ENCODE peak calls at places on chromosomes 16 and 17, in four cellular contexts. Z, I, V and B are unnamed samples.

GRCh38 chr17:67161573-67161972 is 83.4 kb downstream of the HELZ start:
- DNase-seq in V (no peak), I (no peak), Z (no peak), B (no peak)

GRCh38 chr17:10050597-10051101 is 145.6 kb upstream of the RCVRN start:
- DNase-seq in Z (no peak), V (no peak), I (no peak), B (no peak)

GRCh38 chr17:16428098-16428882 is 12.9 kb downstream of the TRPV2 start:
- DNase-seq in I (no peak), Z (peak; percentile 67), V (no peak), B (no peak)

GRCh38 chr17:58960068-58960467 is 146.6 kb downstream of the TRIM37 start:
- DNase-seq in I (peak; percentile 68), V (no peak), Z (no peak), B (peak; percentile 78)

GRCh38 chr17:44502598-44503079 is 567 bp downstream of the GPATCH8 start:
- DNase-seq in Z (no peak), I (no peak), V (no peak), B (peak; percentile 15)

GRCh38 chr17:7380855-7381683 is at the start of gene TNK1:
- DNase-seq in I (no peak), V (no peak), Z (peak; percentile 87), B (no peak)

GRCh38 chr17:70558821-70559220 is 389.5 kb downstream of the KCNJ2 start:
- DNase-seq in Z (no peak), V (no peak), I (no peak), B (no peak)

GRCh38 chr16:81634380-81635121 is 144.5 kb upstream of the PLCG2 start:
- DNase-seq in V (no peak), I (peak; percentile 53), Z (no peak), B (peak; percentile 84)

GRCh38 chr17:71790791-71791190 is 330.0 kb upstream of the SOX9 start:
- DNase-seq in Z (no peak), V (no peak), I (peak; percentile 9), B (peak; percentile 29)

GRCh38 chr17:3929181-3929580 is 12.9 kb upstream of the P2RX1 start:
- DNase-seq in Z (no peak), I (no peak), V (no peak), B (no peak)

GRCh38 chr16:14629612-14629918 is 495 bp downstream of the PARN start:
- DNase-seq in V (no peak), Z (no peak), I (no peak), B (peak; percentile 18)

GRCh38 chr16:56475226-56475625 is 23.9 kb downstream of the OGFOD1 start:
- DNase-seq in Z (no peak), I (no peak), V (no peak), B (peak; percentile 53)

GRCh38 chr16:22216191-22216831 is 10.2 kb downstream of the EEF2K start:
- DNase-seq in I (no peak), Z (no peak), V (no peak), B (peak; percentile 17)

GRCh38 chr16:7343271-7343670 is 10.6 kb downstream of the RBFOX1 start:
- DNase-seq in Z (no peak), V (no peak), I (no peak), B (no peak)

GRCh38 chr17:7651959-7652658 is 1.4 kb downstream of the ATP1B2 start:
- DNase-seq in Z (no peak), V (no peak), I (no peak), B (no peak)

GRCh38 chr16:57998484-57998883 is 2.0 kb downstream of the ZNF319 start:
- DNase-seq in Z (peak; percentile 57), I (no peak), V (no peak), B (no peak)

GRCh38 chr16:81902025-81902424 is 109.2 kb downstream of the SDR42E1 start:
- DNase-seq in V (no peak), Z (no peak), I (peak; percentile 40), B (peak; percentile 18)

GRCh38 chr17:75877752-75878173 is 618 bp downstream of the TRIM47 start:
- DNase-seq in I (peak; percentile 33), V (peak; percentile 50), Z (peak; percentile 88), B (peak; percentile 57)

GRCh38 chr17:43085489-43085888 is 39.7 kb downstream of the BRCA1 start:
- DNase-seq in I (no peak), V (no peak), Z (no peak), B (peak; percentile 38)

GRCh38 chr17:17387461-17388362 is 84.5 kb downstream of the NT5M start:
- DNase-seq in V (no peak), Z (peak; percentile 77), I (no peak), B (no peak)

GRCh38 chr17:17839792-17840707 is 3.3 kb upstream of the SREBF1 start:
- DNase-seq in V (peak; percentile 80), Z (peak; percentile 94), I (peak; percentile 77), B (peak; percentile 88)

GRCh38 chr17:55624789-55625433 is 97.8 kb downstream of the TMEM100 start:
- DNase-seq in V (no peak), Z (no peak), I (no peak), B (no peak)

GRCh38 chr17:35614835-35615234 is 27.7 kb downstream of the AP2B1 start:
- DNase-seq in V (no peak), I (no peak), Z (no peak), B (no peak)

GRCh38 chr17:60390881-60391418 is 983 bp downstream of the USP32 start:
- DNase-seq in I (peak; percentile 24), Z (peak; percentile 38), V (no peak), B (peak; percentile 51)

GRCh38 chr17:31604936-31605335 is 213.5 kb downstream of the RAB11FIP4 start:
- DNase-seq in Z (no peak), I (no peak), V (no peak), B (no peak)
- H3K4me3 ChIP-seq in Z (no peak overlapping the region), I (no peak overlapping the region), V (no peak overlapping the region), B (no peak overlapping the region)

DNA sequence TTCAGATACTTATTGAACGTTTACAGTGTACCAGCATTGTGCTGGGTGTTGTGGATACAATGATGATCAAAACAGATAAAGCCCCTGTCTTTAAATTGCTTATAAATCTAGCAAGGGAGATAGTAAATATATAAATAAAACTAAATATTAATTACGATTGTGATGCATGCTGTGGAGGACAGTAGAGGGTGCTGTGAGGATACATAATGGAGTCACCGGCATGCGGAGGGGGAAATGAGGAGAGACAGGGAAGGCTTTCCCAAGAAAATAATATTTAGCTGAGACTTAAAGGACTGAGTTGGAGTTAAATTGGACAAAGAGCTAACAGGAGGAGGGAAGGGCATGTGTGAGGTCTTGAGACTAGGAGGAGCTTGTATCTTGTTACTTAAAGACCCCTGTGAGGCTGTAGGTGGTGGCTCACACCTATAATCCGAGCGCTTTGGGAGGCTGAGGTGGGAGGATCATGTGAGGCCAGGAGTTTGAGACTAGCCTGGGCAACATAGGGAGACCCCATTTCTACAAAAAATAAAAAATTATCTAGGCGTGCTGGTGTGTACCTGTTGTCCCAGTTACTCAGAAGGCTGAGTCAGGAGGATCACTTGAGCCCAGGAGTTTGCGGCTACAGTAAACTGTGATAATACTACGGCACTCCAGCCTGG is 2.4 kb downstream of the DHRS7B start:
- DNase-seq in I (peak; percentile 43), Z (no peak), V (no peak), B (peak; percentile 36)
- TF ChIP-seq CTCF in I (peak; percentile 63), Z (peak; percentile 45), V (no peak), B (peak; percentile 45)

DNA sequence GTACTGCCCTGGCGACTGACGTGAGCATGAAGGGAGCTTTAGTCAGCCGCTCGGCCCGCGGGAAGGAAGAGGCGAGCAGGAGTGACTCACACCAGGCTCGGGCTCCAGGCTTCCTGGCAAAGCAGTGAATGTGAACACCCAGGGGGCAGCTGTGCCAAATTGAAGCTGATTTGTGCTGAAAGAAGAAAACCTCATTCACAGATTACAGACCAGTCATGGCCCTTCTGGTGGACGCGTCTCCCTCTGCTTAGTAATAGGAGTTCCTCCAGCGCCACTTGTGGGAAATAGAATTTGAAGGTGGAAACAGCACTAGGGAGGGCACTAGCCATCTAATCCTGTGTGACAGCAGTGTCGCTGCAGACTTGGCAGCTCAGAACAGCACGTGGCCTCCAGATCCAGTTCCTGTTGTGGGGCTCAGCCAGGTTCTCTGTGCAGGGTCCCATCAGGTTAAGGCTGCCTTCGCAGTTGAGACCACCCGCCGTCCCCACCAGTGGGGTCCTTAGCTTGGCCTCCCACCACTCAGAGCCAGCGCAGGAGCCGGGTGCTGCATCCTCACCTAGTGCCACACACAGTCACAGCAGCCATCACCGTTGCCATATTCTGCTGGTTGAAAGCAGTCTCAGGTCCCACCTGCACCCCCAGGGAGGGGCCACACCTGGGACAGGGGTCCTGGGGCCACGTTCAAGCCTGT is 164.5 kb upstream of the CHMP6 start:
- DNase-seq in Z (no peak), I (peak; percentile 97), V (peak; percentile 26), B (peak; percentile 98)
- H3K4me3 ChIP-seq in Z (no peak overlapping the region), I (no peak overlapping the region), V (no peak overlapping the region), B (no peak overlapping the region)

GRCh38 chr17:48892940-48893645 is 506 bp downstream of the ATP5MC1 start:
- DNase-seq in I (no peak), Z (no peak), V (no peak), B (no peak)
- TF ChIP-seq CTCF in I (no peak), Z (no peak), V (no peak), B (no peak)

GRCh38 chr17:5133311-5133710 is 17.5 kb downstream of the USP6 start:
- DNase-seq in Z (no peak), V (no peak), I (no peak), B (no peak)
- H3K4me3 ChIP-seq in Z (no peak overlapping the region), V (no peak overlapping the region), I (no peak overlapping the region), B (no peak overlapping the region)

DNA sequence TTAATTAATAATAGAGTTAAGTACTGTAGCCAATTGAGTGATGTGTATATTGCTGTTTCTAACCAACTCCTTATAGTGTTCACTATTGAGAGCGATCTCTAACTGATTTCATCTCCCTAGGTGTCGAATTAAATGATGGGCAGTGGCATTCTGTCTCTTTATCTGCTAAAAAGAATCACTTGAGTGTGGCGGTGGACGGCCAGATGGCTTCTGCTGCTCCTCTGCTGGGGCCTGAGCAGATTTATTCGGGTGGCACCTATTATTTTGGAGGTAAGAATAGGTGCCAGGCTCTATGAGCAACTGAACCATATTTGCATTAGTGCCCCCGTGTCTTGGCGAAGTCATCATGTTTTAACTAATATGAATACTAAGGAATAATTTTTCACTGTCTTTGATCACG is 184.6 kb downstream of the CNTNAP4 start:
- DNase-seq in V (no peak), Z (no peak), I (no peak), B (no peak)
- TF ChIP-seq CTCF in V (no peak), Z (no peak), I (no peak), B (no peak)

GRCh38 chr16:229731-230281 is 557 bp upstream of the LUC7L start:
- DNase-seq in I (no peak), V (no peak), Z (no peak), B (no peak)
- H3K4me3 ChIP-seq in I (peak overlapping the region; percentile 94), V (peak overlapping the region; percentile 86), Z (peak overlapping the region; percentile 84), B (peak overlapping the region; percentile 96)